ENCODE peak calls at places on chromosomes 3 and 15, in seven cellular contexts. D is KG1; M is astrocyte of the spinal cord; P is 8988T; S is AML-193; V is tibial nerve; U is stimulated activated CD4-positive, alpha-beta T cell treated with anti-CD3 and anti-CD28 coated beads, Interleukin-1b, Interleukin-23, amount 100 ng/mL, for 48 hours. N is an unnamed sample.

GRCh38 chr3:52830535-52831258 is at the start of gene ITIH4:
- DNase-seq in U (no peak), S (no peak), D (no peak), P (no peak), V (no peak), M (no peak), N (no peak)

GRCh38 chr15:28933710-28934445 is 48.1 kb downstream of the APBA2 start:
- DNase-seq in U (no peak), V (no peak), P (no peak), S (no peak), M (peak), D (no peak), N (no peak)

GRCh38 chr3:147049305-147049704 is 357.0 kb downstream of the ZIC4 start:
- DNase-seq in V (no peak), S (no peak), U (no peak), P (no peak), M (no peak), D (no peak), N (no peak)

GRCh38 chr3:127751163-127751621 is 71.1 kb downstream of the MGLL start:
- DNase-seq in U (no peak), M (no peak), P (no peak), S (no peak), V (no peak), D (no peak), N (no peak)

GRCh38 chr15:83733206-83733605 is 79.3 kb downstream of the ADAMTSL3 start:
- DNase-seq in V (no peak), M (peak), P (peak), D (no peak), U (no peak), S (no peak), N (no peak)

GRCh38 chr15:92586383-92586910 is 69.1 kb downstream of the FAM174B start:
- DNase-seq in S (no peak), M (no peak), D (no peak), U (no peak), P (no peak), V (no peak), N (no peak)

GRCh38 chr15:87672309-87672897 is 584.1 kb downstream of the NTRK3 start:
- DNase-seq in M (peak), D (no peak), U (no peak), V (no peak), S (no peak), P (no peak), N (peak)

GRCh38 chr3:110929811-110930210 is 141.8 kb upstream of the NECTIN3 start:
- DNase-seq in D (no peak), S (no peak), P (no peak), V (no peak), M (no peak), U (no peak), N (no peak)

GRCh38 chr15:84814826-84815375 is 2.3 kb upstream of the ALPK3 start:
- DNase-seq in P (no peak), U (no peak), V (no peak), S (no peak), D (no peak), M (no peak), N (no peak)

GRCh38 chr3:15327941-15328340 is 4.4 kb downstream of the SH3BP5 start:
- DNase-seq in D (no peak), M (no peak), V (no peak), S (no peak), U (peak), P (no peak), N (no peak)

GRCh38 chr15:52185151-52185561 is 6.0 kb downstream of the GNB5 start:
- DNase-seq in U (no peak), V (no peak), M (no peak), S (no peak), D (no peak), P (no peak), N (no peak)

N was measured in SW 1271.